ENCODE peak calls at places on chromosome 9, in eight cellular contexts. One of them, this sample, is unnamed.

GRCh38 chr9:112248722-112249121 is 73.6 kb upstream of the SUSD1 start:
- DNase-seq in progenitor cell of endocrine pancreas: no peak
- DNase-seq in cardiac muscle cell: no peak
- DNase-seq in bronchial epithelial cell: peak
- DNase-seq in WERI-Rb-1: no peak
- DNase-seq in CD8-positive, alpha-beta T cell: no peak
- DNase-seq in tibial nerve: no peak
- DNase-seq in psoas muscle: no peak
- DNase-seq in this sample: peak

GRCh38 chr9:130298663-130299279 is 33.2 kb downstream of the HMCN2 start:
- DNase-seq in WERI-Rb-1: no peak
- DNase-seq in bronchial epithelial cell: no peak
- DNase-seq in tibial nerve: no peak
- DNase-seq in CD8-positive, alpha-beta T cell: no peak
- DNase-seq in progenitor cell of endocrine pancreas: peak
- DNase-seq in cardiac muscle cell: peak
- DNase-seq in psoas muscle: no peak
- DNase-seq in this sample: peak

GRCh38 chr9:79131375-79131774 is 440.4 kb upstream of the TLE4 start:
- DNase-seq in CD8-positive, alpha-beta T cell: no peak
- DNase-seq in tibial nerve: no peak
- DNase-seq in bronchial epithelial cell: no peak
- DNase-seq in cardiac muscle cell: no peak
- DNase-seq in progenitor cell of endocrine pancreas: no peak
- DNase-seq in WERI-Rb-1: peak
- DNase-seq in psoas muscle: no peak
- DNase-seq in this sample: no peak

GRCh38 chr9:104361207-104361606 is 142.9 kb upstream of the OR13F1 start:
- DNase-seq in CD8-positive, alpha-beta T cell: no peak
- DNase-seq in progenitor cell of endocrine pancreas: no peak
- DNase-seq in WERI-Rb-1: no peak
- DNase-seq in bronchial epithelial cell: no peak
- DNase-seq in psoas muscle: no peak
- DNase-seq in tibial nerve: no peak
- DNase-seq in cardiac muscle cell: no peak
- DNase-seq in this sample: no peak

GRCh38 chr9:123727332-123727731 is 202.6 kb downstream of the DENND1A start:
- DNase-seq in progenitor cell of endocrine pancreas: no peak
- DNase-seq in CD8-positive, alpha-beta T cell: no peak
- DNase-seq in psoas muscle: no peak
- DNase-seq in bronchial epithelial cell: peak
- DNase-seq in WERI-Rb-1: no peak
- DNase-seq in cardiac muscle cell: no peak
- DNase-seq in tibial nerve: no peak
- DNase-seq in this sample: no peak

GRCh38 chr9:108553111-108553635 is 302.6 kb downstream of the ACTL7B start:
- DNase-seq in bronchial epithelial cell: peak
- DNase-seq in progenitor cell of endocrine pancreas: no peak
- DNase-seq in tibial nerve: no peak
- DNase-seq in CD8-positive, alpha-beta T cell: no peak
- DNase-seq in cardiac muscle cell: no peak
- DNase-seq in WERI-Rb-1: no peak
- DNase-seq in psoas muscle: no peak
- DNase-seq in this sample: peak

GRCh38 chr9:123111427-123111826 is 78.0 kb downstream of the GPR21 start:
- DNase-seq in cardiac muscle cell: no peak
- DNase-seq in psoas muscle: no peak
- DNase-seq in CD8-positive, alpha-beta T cell: no peak
- DNase-seq in bronchial epithelial cell: peak
- DNase-seq in tibial nerve: no peak
- DNase-seq in progenitor cell of endocrine pancreas: no peak
- DNase-seq in WERI-Rb-1: peak
- DNase-seq in this sample: no peak

GRCh38 chr9:117963493-117963892 is 259.3 kb downstream of the TLR4 start:
- DNase-seq in cardiac muscle cell: no peak
- DNase-seq in CD8-positive, alpha-beta T cell: no peak
- DNase-seq in bronchial epithelial cell: no peak
- DNase-seq in WERI-Rb-1: no peak
- DNase-seq in progenitor cell of endocrine pancreas: no peak
- DNase-seq in tibial nerve: no peak
- DNase-seq in psoas muscle: no peak
- DNase-seq in this sample: no peak

GRCh38 chr9:31776471-31776870 is 608.0 kb upstream of the ACO1 start:
- DNase-seq in progenitor cell of endocrine pancreas: no peak
- DNase-seq in CD8-positive, alpha-beta T cell: no peak
- DNase-seq in cardiac muscle cell: no peak
- DNase-seq in tibial nerve: no peak
- DNase-seq in bronchial epithelial cell: peak
- DNase-seq in WERI-Rb-1: peak
- DNase-seq in psoas muscle: no peak
- DNase-seq in this sample: peak

GRCh38 chr9:91555132-91555531 is 131.5 kb upstream of the NFIL3 start:
- DNase-seq in psoas muscle: no peak
- DNase-seq in CD8-positive, alpha-beta T cell: no peak
- DNase-seq in tibial nerve: no peak
- DNase-seq in bronchial epithelial cell: peak
- DNase-seq in cardiac muscle cell: no peak
- DNase-seq in progenitor cell of endocrine pancreas: no peak
- DNase-seq in WERI-Rb-1: no peak
- DNase-seq in this sample: peak

GRCh38 chr9:86445636-86446035 is 91.4 kb upstream of the TUT7 start:
- DNase-seq in progenitor cell of endocrine pancreas: no peak
- DNase-seq in cardiac muscle cell: no peak
- DNase-seq in WERI-Rb-1: no peak
- DNase-seq in tibial nerve: no peak
- DNase-seq in bronchial epithelial cell: peak
- DNase-seq in psoas muscle: no peak
- DNase-seq in CD8-positive, alpha-beta T cell: no peak
- DNase-seq in this sample: no peak

GRCh38 chr9:29200650-29201049 is 1627.4 kb upstream of the C9orf72 start:
- DNase-seq in bronchial epithelial cell: no peak
- DNase-seq in WERI-Rb-1: no peak
- DNase-seq in tibial nerve: no peak
- DNase-seq in psoas muscle: no peak
- DNase-seq in progenitor cell of endocrine pancreas: no peak
- DNase-seq in cardiac muscle cell: no peak
- DNase-seq in CD8-positive, alpha-beta T cell: no peak
- DNase-seq in this sample: no peak

GRCh38 chr9:98117984-98118639 is 910 bp downstream of the TRIM14 start:
- DNase-seq in psoas muscle: no peak
- DNase-seq in progenitor cell of endocrine pancreas: no peak
- DNase-seq in bronchial epithelial cell: peak
- DNase-seq in cardiac muscle cell: no peak
- DNase-seq in tibial nerve: no peak
- DNase-seq in WERI-Rb-1: peak
- DNase-seq in CD8-positive, alpha-beta T cell: no peak
- DNase-seq in this sample: peak

GRCh38 chr9:20238921-20239320 is 383.4 kb downstream of the MLLT3 start:
- DNase-seq in CD8-positive, alpha-beta T cell: no peak
- DNase-seq in cardiac muscle cell: no peak
- DNase-seq in progenitor cell of endocrine pancreas: no peak
- DNase-seq in WERI-Rb-1: no peak
- DNase-seq in tibial nerve: no peak
- DNase-seq in bronchial epithelial cell: peak
- DNase-seq in psoas muscle: no peak
- DNase-seq in this sample: no peak

GRCh38 chr9:108634164-108634563 is 221.6 kb downstream of the ACTL7B start:
- DNase-seq in cardiac muscle cell: no peak
- DNase-seq in CD8-positive, alpha-beta T cell: no peak
- DNase-seq in tibial nerve: no peak
- DNase-seq in WERI-Rb-1: peak
- DNase-seq in bronchial epithelial cell: peak
- DNase-seq in progenitor cell of endocrine pancreas: no peak
- DNase-seq in psoas muscle: no peak
- DNase-seq in this sample: peak

GRCh38 chr9:136467766-136468165 is 15.1 kb downstream of the SEC16A start:
- DNase-seq in cardiac muscle cell: no peak
- DNase-seq in psoas muscle: no peak
- DNase-seq in bronchial epithelial cell: no peak
- DNase-seq in tibial nerve: no peak
- DNase-seq in WERI-Rb-1: no peak
- DNase-seq in CD8-positive, alpha-beta T cell: no peak
- DNase-seq in progenitor cell of endocrine pancreas: no peak
- DNase-seq in this sample: no peak

GRCh38 chr9:133406039-133406438 is 11.8 kb downstream of the REXO4 start:
- DNase-seq in tibial nerve: no peak
- DNase-seq in progenitor cell of endocrine pancreas: no peak
- DNase-seq in bronchial epithelial cell: no peak
- DNase-seq in CD8-positive, alpha-beta T cell: no peak
- DNase-seq in psoas muscle: peak
- DNase-seq in cardiac muscle cell: no peak
- DNase-seq in WERI-Rb-1: no peak
- DNase-seq in this sample: no peak

GRCh38 chr9:133404440-133405002 is 13.3 kb downstream of the REXO4 start:
- DNase-seq in tibial nerve: no peak
- DNase-seq in bronchial epithelial cell: no peak
- DNase-seq in psoas muscle: no peak
- DNase-seq in WERI-Rb-1: no peak
- DNase-seq in cardiac muscle cell: no peak
- DNase-seq in CD8-positive, alpha-beta T cell: no peak
- DNase-seq in progenitor cell of endocrine pancreas: no peak
- DNase-seq in this sample: no peak

GRCh38 chr9:133402689-133403088 is 15.1 kb downstream of the REXO4 start:
- DNase-seq in WERI-Rb-1: no peak
- DNase-seq in cardiac muscle cell: no peak
- DNase-seq in tibial nerve: no peak
- DNase-seq in progenitor cell of endocrine pancreas: no peak
- DNase-seq in bronchial epithelial cell: no peak
- DNase-seq in CD8-positive, alpha-beta T cell: no peak
- DNase-seq in psoas muscle: no peak
- DNase-seq in this sample: no peak

GRCh38 chr9:133405508-133406009 is 12.3 kb downstream of the REXO4 start:
- DNase-seq in psoas muscle: peak
- DNase-seq in WERI-Rb-1: no peak
- DNase-seq in CD8-positive, alpha-beta T cell: no peak
- DNase-seq in tibial nerve: no peak
- DNase-seq in progenitor cell of endocrine pancreas: no peak
- DNase-seq in bronchial epithelial cell: no peak
- DNase-seq in cardiac muscle cell: no peak
- DNase-seq in this sample: no peak

GRCh38 chr9:133403766-133404439 is 13.9 kb downstream of the REXO4 start:
- DNase-seq in cardiac muscle cell: no peak
- DNase-seq in WERI-Rb-1: peak
- DNase-seq in tibial nerve: no peak
- DNase-seq in bronchial epithelial cell: peak
- DNase-seq in progenitor cell of endocrine pancreas: no peak
- DNase-seq in CD8-positive, alpha-beta T cell: peak
- DNase-seq in psoas muscle: no peak
- DNase-seq in this sample: peak
- TF ChIP-seq CTCF in cardiac muscle cell: peak
- TF ChIP-seq CTCF in WERI-Rb-1: peak
- TF ChIP-seq CTCF in tibial nerve: peak
- TF ChIP-seq CTCF in bronchial epithelial cell: peak
- TF ChIP-seq CTCF in progenitor cell of endocrine pancreas: peak
- TF ChIP-seq CTCF in CD8-positive, alpha-beta T cell: peak
- TF ChIP-seq CTCF in psoas muscle: peak
- TF ChIP-seq CTCF in this sample: peak

DNA sequence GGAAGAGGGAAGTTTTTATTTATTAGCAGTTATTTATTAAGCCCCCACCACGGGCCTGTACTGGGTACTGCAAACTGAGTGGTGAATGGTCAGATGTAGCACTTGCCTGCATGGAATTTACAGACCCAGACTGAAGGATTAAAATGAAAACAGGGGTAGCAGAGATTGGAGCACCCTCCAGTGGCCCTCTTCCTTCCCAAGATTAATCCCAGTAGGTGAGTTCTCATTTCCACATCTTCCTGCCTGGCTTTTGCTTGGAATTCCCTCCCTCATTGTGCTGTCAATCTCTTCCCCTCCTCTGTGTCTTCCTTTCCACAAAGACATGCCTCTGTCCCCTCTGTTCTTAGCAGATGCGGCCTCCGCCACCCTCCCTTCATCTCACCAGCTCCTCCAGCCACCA is 39.2 kb downstream of the MVB12B start:
- DNase-seq in progenitor cell of endocrine pancreas: no peak
- DNase-seq in psoas muscle: no peak
- DNase-seq in bronchial epithelial cell: no peak
- DNase-seq in cardiac muscle cell: no peak
- DNase-seq in tibial nerve: no peak
- DNase-seq in CD8-positive, alpha-beta T cell: no peak
- DNase-seq in WERI-Rb-1: no peak
- DNase-seq in this sample: no peak
- TF ChIP-seq CTCF in progenitor cell of endocrine pancreas: no peak
- TF ChIP-seq CTCF in psoas muscle: peak
- TF ChIP-seq CTCF in bronchial epithelial cell: no peak
- TF ChIP-seq CTCF in cardiac muscle cell: no peak
- TF ChIP-seq CTCF in tibial nerve: no peak
- TF ChIP-seq CTCF in CD8-positive, alpha-beta T cell: no peak
- TF ChIP-seq CTCF in WERI-Rb-1: peak
- TF ChIP-seq CTCF in this sample: no peak

DNA sequence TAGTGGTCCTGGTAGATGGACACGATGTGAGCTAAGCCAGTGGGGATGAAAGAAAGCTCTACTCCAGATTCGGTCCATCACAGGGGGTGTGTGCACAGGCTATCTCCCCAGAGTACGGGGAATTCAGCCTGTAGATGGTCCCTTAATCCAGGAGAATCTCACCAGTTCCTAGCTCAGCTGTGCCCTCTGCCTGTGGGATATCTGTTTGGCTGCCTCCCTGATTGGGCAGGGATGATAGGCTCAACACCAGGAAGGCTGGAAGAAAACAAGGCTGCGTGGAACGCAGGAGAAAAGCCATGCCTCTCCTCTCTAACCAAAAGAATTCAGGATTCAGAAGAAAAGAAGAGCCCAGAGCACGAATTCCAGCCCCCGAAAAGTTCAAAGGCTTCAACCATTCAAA is 40.9 kb downstream of the VLDLR start:
- DNase-seq in CD8-positive, alpha-beta T cell: no peak
- DNase-seq in tibial nerve: no peak
- DNase-seq in progenitor cell of endocrine pancreas: no peak
- DNase-seq in cardiac muscle cell: no peak
- DNase-seq in bronchial epithelial cell: no peak
- DNase-seq in psoas muscle: no peak
- DNase-seq in WERI-Rb-1: peak
- DNase-seq in this sample: peak
- TF ChIP-seq CTCF in CD8-positive, alpha-beta T cell: no peak
- TF ChIP-seq CTCF in tibial nerve: no peak
- TF ChIP-seq CTCF in progenitor cell of endocrine pancreas: peak
- TF ChIP-seq CTCF in cardiac muscle cell: no peak
- TF ChIP-seq CTCF in bronchial epithelial cell: peak
- TF ChIP-seq CTCF in psoas muscle: no peak
- TF ChIP-seq CTCF in WERI-Rb-1: peak
- TF ChIP-seq CTCF in this sample: peak

DNA sequence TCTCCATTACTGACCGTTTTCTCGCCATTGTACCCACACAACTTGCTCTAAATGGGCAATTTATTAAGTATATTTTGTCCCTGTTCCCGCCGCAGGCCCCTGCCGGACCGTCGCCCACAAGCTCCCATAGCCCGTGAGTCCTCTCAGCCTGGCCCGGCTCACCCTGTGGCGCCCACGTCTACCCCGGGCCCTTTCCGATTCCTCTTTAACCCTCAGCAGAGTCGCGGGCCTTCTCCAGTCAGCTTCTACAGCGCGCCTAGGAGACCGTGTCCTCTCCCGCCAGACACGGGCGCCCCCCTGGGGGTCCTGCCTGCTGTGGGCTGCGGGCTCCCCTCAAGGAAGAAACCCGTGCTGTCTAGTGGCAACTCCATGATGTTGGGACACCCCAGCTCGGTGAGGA is 57.8 kb upstream of the SPATA31E1 start:
- DNase-seq in tibial nerve: no peak
- DNase-seq in CD8-positive, alpha-beta T cell: no peak
- DNase-seq in psoas muscle: no peak
- DNase-seq in progenitor cell of endocrine pancreas: no peak
- DNase-seq in cardiac muscle cell: no peak
- DNase-seq in WERI-Rb-1: no peak
- DNase-seq in bronchial epithelial cell: no peak
- DNase-seq in this sample: no peak
- TF ChIP-seq CTCF in tibial nerve: no peak
- TF ChIP-seq CTCF in CD8-positive, alpha-beta T cell: no peak
- TF ChIP-seq CTCF in psoas muscle: no peak
- TF ChIP-seq CTCF in progenitor cell of endocrine pancreas: no peak
- TF ChIP-seq CTCF in cardiac muscle cell: no peak
- TF ChIP-seq CTCF in WERI-Rb-1: no peak
- TF ChIP-seq CTCF in bronchial epithelial cell: no peak
- TF ChIP-seq CTCF in this sample: no peak